ENCODE peak calls at places on chromosomes 5 and 9, in five cellular contexts. Q is progenitor cell of endocrine pancreas, H is GF-D8, K is adipocyte, U is GM23338. F is an unnamed sample.

GRCh38 chr5:8457187-8458037 is 588.5 kb downstream of the MTRR start:
- DNase-seq in Q (no peak), H (peak), K (no peak), U (peak), F (peak)

GRCh38 chr9:36317766-36318165 is 59.5 kb upstream of the GNE start:
- DNase-seq in Q (no peak), H (no peak), K (no peak), U (peak), F (peak)

GRCh38 chr9:75390951-75391350 is 302.6 kb downstream of the OSTF1 start:
- DNase-seq in Q (no peak), H (no peak), K (no peak), U (no peak), F (no peak)

GRCh38 chr9:127384901-127385300 is 12.1 kb upstream of the SLC2A8 start:
- DNase-seq in Q (no peak), H (no peak), K (no peak), U (peak), F (no peak)

GRCh38 chr9:36642817-36643216 is 70.1 kb downstream of the MELK start:
- DNase-seq in Q (no peak), H (no peak), K (no peak), U (no peak), F (no peak)

GRCh38 chr5:132086277-132086794 is 12.7 kb downstream of the CSF2 start:
- DNase-seq in Q (no peak), H (no peak), K (peak), U (no peak), F (no peak)

GRCh38 chr9:2727966-2728613 is 10.8 kb downstream of the KCNV2 start:
- DNase-seq in Q (no peak), H (peak), K (peak), U (peak), F (peak)

GRCh38 chr9:70600479-70600878 is 186.0 kb upstream of the KLF9 start:
- DNase-seq in Q (no peak), H (no peak), K (peak), U (no peak), F (no peak)

GRCh38 chr5:158351485-158352140 is 492.7 kb upstream of the CLINT1 start:
- DNase-seq in Q (no peak), H (no peak), K (no peak), U (no peak), F (no peak)

GRCh38 chr5:95068303-95068702 is 216.6 kb downstream of the MCTP1 start:
- DNase-seq in Q (no peak), H (no peak), K (no peak), U (no peak), F (no peak)

GRCh38 chr5:39219433-39219832 is at the start of gene FYB1:
- DNase-seq in Q (no peak), H (peak), K (peak), U (no peak), F (no peak)

GRCh38 chr5:172806897-172807672 is 27.0 kb upstream of the ERGIC1 start:
- DNase-seq in Q (peak), H (peak), K (peak), U (peak), F (no peak)

GRCh38 chr9:81596671-81597426 is 92.5 kb downstream of the TLE1 start:
- DNase-seq in Q (no peak), H (no peak), K (no peak), U (peak), F (peak)

GRCh38 chr5:172059661-172060100 is 53.2 kb upstream of the FBXW11 start:
- DNase-seq in Q (no peak), H (no peak), K (peak), U (peak), F (peak)

GRCh38 chr5:139387611-139388197 is 2.0 kb downstream of the MZB1 start:
- DNase-seq in Q (no peak), H (no peak), K (no peak), U (no peak), F (no peak)

GRCh38 chr9:95373765-95374435 is 56.4 kb upstream of the FANCC start:
- DNase-seq in Q (no peak), H (no peak), K (no peak), U (no peak), F (no peak)

GRCh38 chr5:1834022-1834551 is 32.9 kb downstream of the NDUFS6 start:
- DNase-seq in Q (no peak), H (no peak), K (no peak), U (no peak), F (no peak)

GRCh38 chr5:176180781-176181180 is 57.4 kb upstream of the SIMC1 start:
- DNase-seq in Q (no peak), H (no peak), K (no peak), U (no peak), F (no peak)

GRCh38 chr5:149581931-149582768 is 852 bp downstream of the ARHGEF37 start:
- DNase-seq in Q (no peak), H (no peak), K (peak), U (peak), F (peak)

GRCh38 chr9:91775011-91775707 is 174.9 kb downstream of the ROR2 start:
- DNase-seq in Q (peak), H (no peak), K (peak), U (peak), F (peak)

GRCh38 chr9:129185991-129186390 is 7.9 kb upstream of the IER5L start:
- DNase-seq in Q (no peak), H (no peak), K (no peak), U (no peak), F (no peak)

GRCh38 chr9:132094314-132094791 is 14.7 kb upstream of the MED27 start:
- DNase-seq in Q (no peak), H (no peak), K (peak), U (no peak), F (no peak)

GRCh38 chr9:110599468-110599867 is 19.9 kb upstream of the SVEP1 start:
- DNase-seq in Q (no peak), H (no peak), K (peak), U (peak), F (no peak)